ENCODE peak calls at places on chromosomes 7 and 10, in six cellular contexts. U is GM20000; H is progenitor cell of endocrine pancreas; W is lower leg skin; E is esophagus muscularis mucosa; F is stimulated activated CD4-positive, alpha-beta T cell treated with anti-CD3 and anti-CD28 coated beads, Interleukin-15, amount 100 ng/mL, for 24 hours. B is an unnamed sample.
A peak's percentile ranks its signal among the peaks of the same experiment; 100 is the strongest.

GRCh38 chr7:142553216-142553615 is 196.1 kb upstream of the PRSS1 start:
- DNase-seq in H (no peak), W (no peak), E (no peak), F (no peak), U (no peak), B (no peak)

GRCh38 chr10:43188702-43189101 is 50.5 kb downstream of the CSGALNACT2 start:
- DNase-seq in E (no peak), H (no peak), U (no peak), F (no peak), W (no peak), B (no peak)

GRCh38 chr7:156055206-156055822 is 243.1 kb upstream of the SHH start:
- DNase-seq in E (no peak), F (no peak), W (no peak), H (no peak), U (no peak), B (no peak)

GRCh38 chr10:17758896-17759295 is 6.9 kb downstream of the TMEM236 start:
- DNase-seq in U (no peak), F (no peak), E (no peak), H (no peak), W (no peak), B (no peak)

GRCh38 chr7:22250390-22250789 is 106.6 kb downstream of the RAPGEF5 start:
- DNase-seq in W (no peak), H (no peak), F (no peak), E (no peak), U (no peak), B (no peak)

GRCh38 chr7:8714791-8715190 is 281.4 kb downstream of the NXPH1 start:
- DNase-seq in W (no peak), F (no peak), U (no peak), E (no peak), H (no peak), B (no peak)

GRCh38 chr10:98596404-98596803 is 149.7 kb upstream of the HPS1 start:
- DNase-seq in U (no peak), H (no peak), W (no peak), F (no peak), E (no peak), B (no peak)

GRCh38 chr7:84912993-84913635 is 273.7 kb downstream of the SEMA3D start:
- DNase-seq in W (no peak), H (no peak), U (no peak), F (no peak), E (no peak), B (no peak)

GRCh38 chr10:68878463-68878862 is 22.7 kb upstream of the DDX50 start:
- DNase-seq in H (no peak), U (no peak), E (no peak), F (no peak), W (no peak), B (no peak)

GRCh38 chr7:142671506-142671905 is 77.8 kb upstream of the PRSS1 start:
- DNase-seq in U (no peak), E (no peak), W (no peak), H (no peak), F (no peak), B (no peak)

GRCh38 chr7:135597181-135597925 is 39.6 kb downstream of the NUP205 start:
- DNase-seq in H (no peak), U (no peak), W (no peak), E (no peak), F (no peak), B (no peak)

GRCh38 chr7:14191686-14192098 is 202.2 kb upstream of the ETV1 start:
- DNase-seq in F (no peak), H (no peak), U (no peak), W (no peak), E (no peak), B (no peak)

GRCh38 chr10:69101451-69102095 is 13.7 kb downstream of the SRGN start:
- DNase-seq in W (peak; percentile 81), E (no peak), U (no peak), H (no peak), F (peak; percentile 36), B (peak; percentile 50)

GRCh38 chr10:59750155-59750945 is 2.9 kb downstream of the MRLN start:
- DNase-seq in E (peak; percentile 26), F (no peak), U (no peak), H (no peak), W (no peak), B (no peak)

GRCh38 chr7:40551685-40552576 is 417.1 kb downstream of the SUGCT start:
- DNase-seq in W (no peak), U (no peak), H (no peak), F (no peak), E (no peak), B (no peak)